ENCODE peak calls at places on chromosomes 7 and 10, in nine cellular contexts. V is neuronal stem cell, J is adrenal gland, W is SJSA1, M is right lobe of liver, S is IMR-90, P is HepG2, L is adipocyte, Q is sigmoid colon. G is an unnamed sample.

GRCh38 chr7:117871778-117872538 is 1.3 kb downstream of the CTTNBP2 start:
- DNase-seq in V (peak; percentile 47), J (no peak), W (no peak), M (peak; percentile 53), S (no peak), P (no peak), L (peak; percentile 4), Q (peak; percentile 68), G (no peak)

GRCh38 chr10:61899997-61900828 is 1.3 kb upstream of the ARID5B start:
- DNase-seq in V (no peak), J (peak; percentile 70), W (peak; percentile 83), M (peak; percentile 72), S (peak; percentile 79), P (peak; percentile 26), L (peak; percentile 93), Q (peak; percentile 82), G (no peak)

GRCh38 chr10:21020545-21020944 is 123.4 kb upstream of the NEBL start:
- DNase-seq in V (no peak), J (peak; percentile 16), W (peak; percentile 55), M (no peak), S (no peak), P (peak; percentile 27), L (no peak), Q (no peak), G (no peak)

GRCh38 chr10:127148066-127148932 is 48.1 kb downstream of the INSYN2A start:
- DNase-seq in V (no peak), J (no peak), W (peak; percentile 74), M (no peak), S (peak; percentile 91), P (no peak), L (peak; percentile 85), Q (no peak), G (no peak)

GRCh38 chr10:120600871-120601644 is 144.0 kb downstream of the PLPP4 start:
- DNase-seq in V (peak; percentile 38), J (no peak), W (no peak), M (no peak), S (no peak), P (no peak), L (peak; percentile 10), Q (no peak), G (no peak)

GRCh38 chr7:1459930-1460756 is 873 bp upstream of the MICALL2 start:
- DNase-seq in V (no peak), J (peak; percentile 50), W (no peak), M (no peak), S (no peak), P (no peak), L (peak; percentile 61), Q (peak; percentile 81), G (peak; percentile 62)

GRCh38 chr10:64523065-64523759 is 1002.0 kb downstream of the REEP3 start:
- DNase-seq in V (no peak), J (no peak), W (no peak), M (no peak), S (no peak), P (no peak), L (no peak), Q (no peak), G (no peak)

GRCh38 chr7:1692500-1693418 is 22.7 kb downstream of the ELFN1 start:
- DNase-seq in V (no peak), J (peak; percentile 5), W (peak; percentile 32), M (no peak), S (no peak), P (no peak), L (no peak), Q (no peak), G (no peak)

GRCh38 chr7:48112431-48113165 is 23.5 kb downstream of the UPP1 start:
- DNase-seq in V (no peak), J (no peak), W (no peak), M (no peak), S (peak; percentile 70), P (no peak), L (peak; percentile 45), Q (no peak), G (no peak)

DNA sequence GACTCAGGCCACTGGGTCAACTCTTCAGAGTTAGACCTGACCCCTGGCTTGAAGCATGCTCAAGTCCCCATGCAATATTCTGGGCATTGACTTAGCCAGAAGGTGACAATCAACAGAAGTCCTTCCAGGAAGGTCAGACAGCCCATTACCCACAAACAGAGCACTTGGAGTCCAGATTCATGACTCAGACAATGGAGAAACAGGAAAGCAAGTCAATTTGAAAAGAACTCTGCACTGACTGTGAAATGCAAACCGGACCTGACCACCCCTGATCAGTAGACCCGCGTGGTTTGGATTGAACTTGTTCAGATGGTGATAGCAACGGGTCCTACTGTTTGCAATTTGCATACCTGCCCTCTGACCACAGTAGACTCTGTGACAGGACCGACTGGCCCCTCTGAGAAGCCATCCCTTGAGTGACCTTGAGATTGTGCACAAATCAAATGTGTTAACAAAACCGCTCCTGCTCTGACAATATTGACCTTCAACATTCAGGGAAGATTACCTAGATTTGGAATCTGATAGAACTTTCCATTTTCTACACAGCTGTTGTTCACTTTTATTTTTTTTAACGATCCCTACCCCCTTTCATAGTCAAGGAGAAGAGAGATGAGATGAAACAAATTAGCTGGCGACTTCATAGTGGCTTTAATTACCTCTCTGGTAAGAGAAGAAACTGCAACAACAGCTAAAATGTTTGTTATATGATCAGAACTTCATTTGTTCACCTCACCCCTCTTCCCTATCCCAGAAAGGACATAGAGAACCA is 138.7 kb downstream of the NRP1 start:
- DNase-seq in V (no peak), J (no peak), W (no peak), M (no peak), S (peak; percentile 44), P (peak; percentile 99), L (peak; percentile 37), Q (no peak), G (no peak)
- H3K4me3 ChIP-seq in V (no peak overlapping the region), J (no peak overlapping the region), W (no peak overlapping the region), M (no peak overlapping the region), S (no peak overlapping the region), P (peak overlapping the region; percentile 5), L (no peak overlapping the region), Q (no peak overlapping the region), G (no peak overlapping the region)

DNA sequence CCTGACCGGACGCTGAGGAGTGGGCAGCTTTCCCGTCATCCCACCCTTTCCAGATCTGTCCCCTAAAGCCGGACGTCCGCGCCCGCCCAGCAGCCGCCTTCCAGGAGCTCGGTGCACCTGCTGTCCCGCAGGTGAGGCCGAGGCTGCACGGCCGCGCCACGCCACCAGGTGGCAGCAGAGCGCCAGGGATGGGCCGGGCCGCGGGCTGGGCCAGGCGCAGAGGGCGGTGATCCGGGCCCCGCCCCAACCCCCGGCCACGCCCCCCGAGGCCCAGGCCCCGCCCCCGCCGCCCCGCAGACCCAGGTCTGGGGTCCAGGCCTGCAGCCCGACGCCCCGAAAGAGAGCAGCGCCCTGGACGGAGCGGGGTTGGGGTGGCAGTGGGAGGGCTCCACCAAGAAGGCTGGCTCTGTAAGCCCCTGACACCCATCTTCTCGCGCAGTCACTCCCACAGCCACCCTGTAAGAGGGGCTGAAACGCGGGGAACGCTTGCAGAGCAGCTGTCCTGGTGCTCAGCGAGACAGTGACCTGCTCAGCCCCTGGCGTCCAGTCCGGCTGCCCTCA is 32.2 kb downstream of the FOXL3 start:
- DNase-seq in V (peak; percentile 74), J (peak; percentile 41), W (peak; percentile 55), M (peak; percentile 79), S (peak; percentile 3), P (no peak), L (peak; percentile 79), Q (no peak), G (no peak)
- H3K4me1 ChIP-seq in V (no peaks in the 10 kb centered on the region), J (no peaks in the 10 kb centered on the region), W (no peaks in the 10 kb centered on the region), M (peaks cover 2% of the 10 kb centered on the region), S (no peaks in the 10 kb centered on the region), P (peaks cover 74% of the 10 kb centered on the region), L (no peaks in the 10 kb centered on the region), Q (no peaks in the 10 kb centered on the region), G (no peaks in the 10 kb centered on the region)

GRCh38 chr10:33336606-33337334 is 2.3 kb upstream of the NRP1 start:
- DNase-seq in V (peak; percentile 45), J (peak; percentile 44), W (peak; percentile 61), M (peak; percentile 77), S (no peak), P (no peak), L (peak; percentile 73), Q (peak; percentile 71), G (no peak)
- H3K4me3 ChIP-seq in V (peak overlapping the region; percentile 82), J (no peak overlapping the region), W (peak overlapping the region; percentile 81), M (peak overlapping the region; percentile 74), S (peak overlapping the region; percentile 85), P (peak overlapping the region; percentile 52), L (peak overlapping the region; percentile 94), Q (peak overlapping the region; percentile 80), G (peak overlapping the region; percentile 60)

GRCh38 chr7:92809397-92810241 is 26.8 kb downstream of the CDK6 start:
- DNase-seq in V (no peak), J (peak; percentile 82), W (peak; percentile 71), M (peak; percentile 64), S (peak; percentile 97), P (peak; percentile 90), L (peak; percentile 92), Q (peak; percentile 79), G (no peak)

GRCh38 chr7:92808635-92809034 is 27.7 kb downstream of the CDK6 start:
- DNase-seq in V (no peak), J (no peak), W (no peak), M (no peak), S (no peak), P (no peak), L (peak; percentile 59), Q (no peak), G (no peak)

GRCh38 chr7:92808006-92808405 is 28.4 kb downstream of the CDK6 start:
- DNase-seq in V (no peak), J (no peak), W (no peak), M (no peak), S (peak; percentile 47), P (no peak), L (peak; percentile 70), Q (no peak), G (no peak)

GRCh38 chr7:92811158-92811557 is 25.2 kb downstream of the CDK6 start:
- DNase-seq in V (no peak), J (no peak), W (no peak), M (no peak), S (no peak), P (no peak), L (no peak), Q (no peak), G (no peak)

DNA sequence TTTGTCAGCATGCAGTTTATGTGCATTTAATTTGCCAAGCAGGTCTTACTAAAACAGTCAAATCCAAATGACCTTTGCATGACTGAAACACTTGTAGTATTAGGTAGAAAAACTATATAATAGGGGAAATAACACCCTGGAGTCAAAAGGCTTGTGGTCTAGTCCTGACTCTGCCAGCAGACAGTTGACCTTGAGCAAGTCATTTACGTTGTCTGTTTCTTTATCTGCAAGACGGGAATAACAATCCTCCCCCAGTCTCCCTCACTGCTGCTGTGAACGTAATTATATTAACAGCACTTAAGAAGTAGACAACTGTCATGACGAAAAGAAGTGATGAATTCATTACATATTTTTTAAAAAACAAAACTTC is 26.1 kb downstream of the CDK6 start:
- DNase-seq in V (no peak), J (no peak), W (no peak), M (no peak), S (peak; percentile 50), P (no peak), L (no peak), Q (no peak), G (no peak)
- H3K4me1 ChIP-seq in V (no peaks in the 10 kb centered on the region), J (peaks cover 45% of the 10 kb centered on the region), W (peaks cover 50% of the 10 kb centered on the region), M (peaks cover 19% of the 10 kb centered on the region), S (peaks cover 7% of the 10 kb centered on the region), P (peaks cover 71% of the 10 kb centered on the region), L (peaks cover 36% of the 10 kb centered on the region), Q (no peaks in the 10 kb centered on the region), G (peaks cover 32% of the 10 kb centered on the region)

GRCh38 chr7:26857170-26857533 is 7.2 kb downstream of the SKAP2 start:
- DNase-seq in V (no peak), J (no peak), W (no peak), M (no peak), S (no peak), P (no peak), L (no peak), Q (no peak), G (no peak)
- H3K4me3 ChIP-seq in V (no peak overlapping the region), J (peak overlapping the region; percentile 52), W (no peak overlapping the region), M (peak overlapping the region; percentile 11), S (peak overlapping the region; percentile 46), P (peak overlapping the region; percentile 57), L (peak overlapping the region; percentile 72), Q (peak overlapping the region; percentile 17), G (no peak overlapping the region)

G was measured in right atrium auricular region.